ENCODE peak calls at places on chromosomes 4 and X, in six cellular contexts. Y is LoVo, X is adipocyte, O is endothelial cell, H is Right ventricle myocardium superior, R is amygdala. A is an unnamed sample.

GRCh38 chrX:46961574-46962279 is 49.5 kb downstream of the JADE3 start:
- DNase-seq in Y (no peak), X (no peak), O (no peak), H (no peak), R (no peak), A (no peak)

GRCh38 chrX:109695637-109696036 is 37.4 kb downstream of the ACSL4 start:
- DNase-seq in Y (no peak), X (no peak), O (no peak), H (no peak), R (no peak), A (no peak)

GRCh38 chr4:2768124-2768523 is 12.0 kb upstream of the TNIP2 start:
- DNase-seq in Y (no peak), X (no peak), O (no peak), H (no peak), R (no peak), A (no peak)

GRCh38 chr4:44150091-44150576 is 298.5 kb downstream of the KCTD8 start:
- DNase-seq in Y (no peak), X (peak; percentile 7), O (no peak), H (no peak), R (no peak), A (no peak)

GRCh38 chr4:39597695-39598381 is 40.8 kb downstream of the SMIM14 start:
- DNase-seq in Y (no peak), X (peak; percentile 21), O (no peak), H (no peak), R (no peak), A (no peak)

GRCh38 chr4:133150643-133151300 is 1.7 kb downstream of the PCDH10 start:
- DNase-seq in Y (no peak), X (peak; percentile 59), O (peak; percentile 35), H (peak; percentile 39), R (peak; percentile 57), A (no peak)

GRCh38 chr4:169795585-169795984 is 37.8 kb upstream of the HPF1 start:
- DNase-seq in Y (no peak), X (peak; percentile 25), O (no peak), H (no peak), R (no peak), A (no peak)

GRCh38 chrX:68708503-68709290 is 61.2 kb downstream of the STARD8 start:
- DNase-seq in Y (no peak), X (no peak), O (no peak), H (no peak), R (no peak), A (no peak)

GRCh38 chr4:2432991-2433530 is 14.3 kb downstream of the CFAP99 start:
- DNase-seq in Y (no peak), X (no peak), O (no peak), H (peak; percentile 44), R (peak; percentile 66), A (no peak)

GRCh38 chr4:102614801-102615200 is 113.6 kb downstream of the NFKB1 start:
- DNase-seq in Y (no peak), X (no peak), O (no peak), H (no peak), R (no peak), A (no peak)

GRCh38 chr4:2942037-2942531 is 21.1 kb downstream of the NOP14 start:
- DNase-seq in Y (no peak), X (no peak), O (no peak), H (no peak), R (no peak), A (no peak)

GRCh38 chr4:71050809-71051208 is 57.4 kb downstream of the DCK start:
- DNase-seq in Y (no peak), X (no peak), O (no peak), H (no peak), R (no peak), A (no peak)

GRCh38 chr4:4216668-4217067 is 10.1 kb downstream of the OTOP1 start:
- DNase-seq in Y (no peak), X (no peak), O (no peak), H (no peak), R (no peak), A (no peak)

GRCh38 chr4:2449051-2449450 is 19.9 kb upstream of the RNF4 start:
- DNase-seq in Y (no peak), X (no peak), O (no peak), H (peak; percentile 24), R (no peak), A (no peak)

GRCh38 chrX:155577682-155578081 is 35.1 kb downstream of the TMLHE start:
- DNase-seq in Y (no peak), X (no peak), O (no peak), H (no peak), R (no peak), A (no peak)

GRCh38 chrX:22634751-22635150 is 362.0 kb downstream of the CBLL2 start:
- DNase-seq in Y (no peak), X (peak; percentile 25), O (no peak), H (no peak), R (no peak), A (no peak)

GRCh38 chr4:74094227-74094626 is 4.8 kb downstream of the CXCL2 start:
- DNase-seq in Y (no peak), X (no peak), O (no peak), H (no peak), R (no peak), A (no peak)

GRCh38 chr4:82706349-82707000 is 92.1 kb downstream of the SCD5 start:
- DNase-seq in Y (no peak), X (no peak), O (no peak), H (no peak), R (no peak), A (no peak)

GRCh38 chr4:105135746-105136145 is 10.9 kb upstream of the TET2 start:
- DNase-seq in Y (no peak), X (no peak), O (no peak), H (no peak), R (no peak), A (no peak)

GRCh38 chr4:73053974-73054480 is 15.5 kb downstream of the COX18 start:
- DNase-seq in Y (no peak), X (peak; percentile 7), O (no peak), H (no peak), R (no peak), A (no peak)

A was measured in Caco-2.